ENCODE peak calls at places on chromosomes 12 and 14, in four cellular contexts. U is psoas muscle, P is A549, H is PC-3. O is an unnamed sample.

GRCh38 chr14:50260511-50260910 is 29.1 kb upstream of the SOS2 start:
- DNase-seq in U (no peak), P (no peak), H (peak; percentile 71), O (no peak)

GRCh38 chr14:71321556-71322315 is 414.5 kb downstream of the PCNX1 start:
- DNase-seq in U (no peak), P (peak; percentile 19), H (peak; percentile 94), O (peak; percentile 70)

GRCh38 chr14:98909251-98909944 is 362.6 kb downstream of the BCL11B start:
- DNase-seq in U (no peak), P (peak; percentile 72), H (peak; percentile 84), O (peak; percentile 64)

GRCh38 chr14:100428727-100429126 is 105.6 kb downstream of the SLC25A47 start:
- DNase-seq in U (no peak), P (no peak), H (no peak), O (no peak)

GRCh38 chr14:63174760-63175191 is 29.5 kb upstream of the RHOJ start:
- DNase-seq in U (no peak), P (peak; percentile 25), H (peak; percentile 63), O (peak; percentile 59)

GRCh38 chr12:24894869-24895268 is 54.0 kb downstream of the BCAT1 start:
- DNase-seq in U (no peak), P (no peak), H (no peak), O (no peak)

GRCh38 chr14:58746261-58746660 is 108.5 kb downstream of the DACT1 start:
- DNase-seq in U (no peak), P (peak; percentile 47), H (peak; percentile 100), O (peak; percentile 46)

GRCh38 chr14:52906141-52906601 is 44.7 kb downstream of the FERMT2 start:
- DNase-seq in U (no peak), P (no peak), H (peak; percentile 94), O (peak; percentile 20)

GRCh38 chr14:90576981-90577660 is 180.3 kb downstream of the CALM1 start:
- DNase-seq in U (no peak), P (no peak), H (no peak), O (no peak)

GRCh38 chr12:120710805-120711296 is 593 bp downstream of the UNC119B start:
- DNase-seq in U (no peak), P (peak; percentile 43), H (no peak), O (no peak)

DNA sequence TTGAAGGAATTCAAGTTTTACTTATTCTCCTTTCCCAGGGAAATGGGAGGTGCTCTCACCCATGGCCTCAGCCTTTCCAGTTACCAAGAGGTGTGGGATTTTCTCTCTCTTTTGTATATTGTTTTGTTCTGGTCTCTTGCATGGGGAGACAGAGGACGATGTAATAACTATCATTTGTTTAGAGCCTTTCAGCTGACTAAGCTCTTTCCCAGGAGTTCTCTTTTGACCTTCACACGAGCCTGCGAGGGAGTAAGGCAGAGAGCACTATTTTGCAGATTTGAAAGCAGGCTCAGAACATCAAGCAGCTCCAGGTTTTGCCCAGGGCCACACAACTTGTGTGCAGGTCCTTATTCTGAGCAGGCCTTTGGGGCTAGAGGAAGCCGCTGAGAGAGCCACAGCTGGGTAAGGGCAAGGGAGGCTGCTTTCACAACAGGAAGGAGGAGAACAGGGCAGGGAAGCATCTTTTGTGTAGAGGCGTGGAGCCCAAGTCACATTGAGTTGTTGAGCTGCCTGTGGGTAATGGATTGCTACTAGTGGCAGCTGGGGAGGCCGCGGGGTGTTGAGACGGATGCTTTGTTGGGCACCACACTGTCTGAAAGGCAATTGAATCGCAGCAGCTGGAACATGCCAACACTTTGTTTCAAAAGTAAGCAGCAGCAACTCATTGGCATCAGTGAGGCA is 116.2 kb downstream of the PRMT8 start:
- DNase-seq in U (no peak), P (no peak), H (no peak), O (no peak)
- H3K27ac ChIP-seq in U (no peak overlapping the region), P (no peak overlapping the region), H (no peak overlapping the region), O (no peak overlapping the region)

GRCh38 chr14:33940561-33941011 is 10.3 kb downstream of the EGLN3 start:
- DNase-seq in U (no peak), P (no peak), H (no peak), O (no peak)

GRCh38 chr14:33938131-33938949 is 12.5 kb downstream of the EGLN3 start:
- DNase-seq in U (peak; percentile 68), P (peak; percentile 42), H (peak; percentile 80), O (peak; percentile 12)

GRCh38 chr14:33943081-33943480 is 7.8 kb downstream of the EGLN3 start:
- DNase-seq in U (no peak), P (no peak), H (no peak), O (no peak)

GRCh38 chr14:33943484-33943883 is 7.4 kb downstream of the EGLN3 start:
- DNase-seq in U (no peak), P (no peak), H (no peak), O (no peak)

GRCh38 chr14:33941727-33942126 is 9.1 kb downstream of the EGLN3 start:
- DNase-seq in U (no peak), P (no peak), H (no peak), O (no peak)
- H3K27ac ChIP-seq in U (no peak overlapping the region), P (no peak overlapping the region), H (no peak overlapping the region), O (no peak overlapping the region)

DNA sequence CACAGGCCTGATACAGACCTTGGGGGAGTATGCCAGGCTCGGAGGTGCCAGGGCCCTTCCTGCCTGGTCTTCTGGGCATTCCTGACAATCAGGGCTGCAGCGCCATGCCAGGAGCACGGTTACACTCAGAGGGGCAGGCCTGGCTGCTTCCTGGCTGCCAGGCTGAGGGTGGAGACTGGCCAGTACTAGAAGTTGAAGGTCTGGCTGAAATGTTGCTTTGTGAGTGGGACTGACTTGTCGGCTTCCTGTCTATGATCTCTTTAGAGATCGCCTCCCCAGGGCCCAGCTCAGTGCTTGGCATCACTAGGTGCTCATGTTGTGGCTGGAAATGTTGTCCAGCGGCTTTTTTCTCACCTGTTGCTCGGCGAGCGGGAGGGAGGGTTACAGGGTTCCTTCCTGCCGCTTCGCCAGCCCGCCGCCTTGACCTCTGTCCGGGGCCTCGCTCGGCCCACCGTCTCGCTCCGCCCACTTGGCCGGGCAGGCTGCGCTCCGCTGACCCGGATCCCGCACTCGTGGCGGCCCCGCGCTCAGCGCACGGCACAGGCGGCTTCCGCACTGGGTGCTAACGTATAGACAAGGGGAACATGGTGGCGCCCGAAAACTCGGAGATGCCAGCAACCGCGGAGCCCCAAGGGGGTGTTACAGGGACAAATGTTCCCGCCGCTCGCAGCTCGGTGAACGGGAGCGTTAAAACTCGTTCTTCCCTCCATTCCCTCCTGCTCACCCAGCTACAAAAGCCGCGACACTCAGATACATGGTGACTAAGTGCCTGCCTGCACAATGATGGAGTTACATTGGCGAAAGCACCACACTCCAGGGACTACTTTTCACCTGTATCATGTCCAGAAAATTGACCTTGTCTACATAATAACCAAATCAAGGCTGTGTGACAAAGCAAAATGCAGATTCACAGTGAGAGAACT is 32.7 kb downstream of the PAPLN start:
- DNase-seq in U (peak; percentile 65), P (no peak), H (no peak), O (no peak)
- H3K27ac ChIP-seq in U (no peak overlapping the region), P (no peak overlapping the region), H (no peak overlapping the region), O (no peak overlapping the region)

GRCh38 chr12:2267624-2268477 is 215.1 kb downstream of the CACNA1C start:
- DNase-seq in U (peak; percentile 71), P (no peak), H (no peak), O (no peak)
- H3K27ac ChIP-seq in U (no peak overlapping the region), P (no peak overlapping the region), H (no peak overlapping the region), O (no peak overlapping the region)

DNA sequence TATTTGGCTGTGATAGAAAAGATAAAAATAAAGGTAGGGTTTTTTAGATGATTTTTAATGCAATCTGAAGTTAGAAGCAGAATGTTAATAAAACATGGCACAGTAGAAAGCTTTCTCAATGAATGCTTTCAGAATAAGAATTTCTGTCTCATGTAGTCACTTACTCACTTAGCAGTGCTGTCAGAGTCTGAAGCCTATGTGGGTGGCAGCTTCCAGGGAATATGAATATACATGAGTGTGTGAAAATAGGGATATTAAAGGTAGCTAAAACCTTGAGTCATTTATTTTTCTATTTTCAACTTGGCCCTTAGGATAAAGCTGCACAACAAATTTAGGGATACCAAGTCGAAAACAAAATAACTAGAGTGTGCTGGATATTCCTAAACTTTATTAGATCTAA is 427.9 kb downstream of the AEBP2 start:
- DNase-seq in U (no peak), P (no peak), H (no peak), O (no peak)
- H3K27ac ChIP-seq in U (no peak overlapping the region), P (no peak overlapping the region), H (no peak overlapping the region), O (no peak overlapping the region)

GRCh38 chr14:75909630-75910029 is 72.2 kb downstream of the TGFB3 start:
- DNase-seq in U (no peak), P (no peak), H (no peak), O (no peak)

GRCh38 chr14:75905505-75905904 is 76.3 kb downstream of the TGFB3 start:
- DNase-seq in U (peak; percentile 41), P (no peak), H (no peak), O (no peak)

GRCh38 chr14:75906228-75906627 is 75.6 kb downstream of the TGFB3 start:
- DNase-seq in U (no peak), P (no peak), H (no peak), O (no peak)

GRCh38 chr14:75907722-75908330 is 74.0 kb downstream of the TGFB3 start:
- DNase-seq in U (no peak), P (no peak), H (no peak), O (no peak)

GRCh38 chr14:75906680-75907280 is 75.0 kb downstream of the TGFB3 start:
- DNase-seq in U (peak; percentile 35), P (peak; percentile 48), H (peak; percentile 72), O (no peak)
- H3K27ac ChIP-seq in U (peak overlapping the region; percentile 58), P (no peak overlapping the region), H (no peak overlapping the region), O (no peak overlapping the region)

GRCh38 chr12:51923506-51924365 is 16.4 kb downstream of the ACVRL1 start:
- DNase-seq in U (peak; percentile 76), P (peak; percentile 49), H (peak; percentile 22), O (no peak)
- H3K27ac ChIP-seq in U (peak overlapping the region; percentile 74), P (peak overlapping the region; percentile 58), H (no peak overlapping the region), O (no peak overlapping the region)

GRCh38 chr12:5480218-5480952 is 48.5 kb downstream of the NTF3 start:
- DNase-seq in U (no peak), P (no peak), H (no peak), O (no peak)
- H3K27ac ChIP-seq in U (no peak overlapping the region), P (no peak overlapping the region), H (no peak overlapping the region), O (no peak overlapping the region)

GRCh38 chr12:53755451-53756290 is 3.9 kb upstream of the CISTR start:
- DNase-seq in U (no peak), P (no peak), H (no peak), O (no peak)
- H3K27ac ChIP-seq in U (no peak overlapping the region), P (no peak overlapping the region), H (no peak overlapping the region), O (no peak overlapping the region)

O was measured in epithelial cell of prostate.